ENCODE peak calls at places on chromosomes 1 and 21, in six cellular contexts. One of them, this sample, is unnamed.

GRCh38 chr1:22673486-22674409 is 20.7 kb downstream of the C1QB start:
- DNase-seq in activated gamma-delta T cell treated with anti-CD3 and anti-CD28 coated beads, Interleukin-2, amount 50 U/mL, for 16 hours: no peak
- DNase-seq in anterior cingulate cortex: peak
- DNase-seq in hepatic stellate cell: peak
- DNase-seq in stimulated activated naive B cell treated with anti-CD40 and anti-IgM and Interleukin-4, amounts not matched to agents 10 μg/mL and 1 μg/mL and 100 μg/mL, for 72 hours: no peak
- DNase-seq in amniotic stem cell: no peak
- DNase-seq in this sample: peak

GRCh38 chr1:67052741-67053534 is 1.0 kb downstream of the SLC35D1 start:
- DNase-seq in stimulated activated naive B cell treated with anti-CD40 and anti-IgM and Interleukin-4, amounts not matched to agents 10 μg/mL and 1 μg/mL and 100 μg/mL, for 72 hours: peak
- DNase-seq in amniotic stem cell: no peak
- DNase-seq in anterior cingulate cortex: no peak
- DNase-seq in activated gamma-delta T cell treated with anti-CD3 and anti-CD28 coated beads, Interleukin-2, amount 50 U/mL, for 16 hours: peak
- DNase-seq in hepatic stellate cell: peak
- DNase-seq in this sample: no peak

GRCh38 chr21:37233551-37234146 is 33.5 kb downstream of the VPS26C start:
- DNase-seq in amniotic stem cell: no peak
- DNase-seq in hepatic stellate cell: no peak
- DNase-seq in activated gamma-delta T cell treated with anti-CD3 and anti-CD28 coated beads, Interleukin-2, amount 50 U/mL, for 16 hours: no peak
- DNase-seq in stimulated activated naive B cell treated with anti-CD40 and anti-IgM and Interleukin-4, amounts not matched to agents 10 μg/mL and 1 μg/mL and 100 μg/mL, for 72 hours: no peak
- DNase-seq in anterior cingulate cortex: no peak
- DNase-seq in this sample: no peak

GRCh38 chr1:171441278-171441677 is 44.1 kb upstream of the PRRC2C start:
- DNase-seq in amniotic stem cell: no peak
- DNase-seq in anterior cingulate cortex: no peak
- DNase-seq in stimulated activated naive B cell treated with anti-CD40 and anti-IgM and Interleukin-4, amounts not matched to agents 10 μg/mL and 1 μg/mL and 100 μg/mL, for 72 hours: no peak
- DNase-seq in activated gamma-delta T cell treated with anti-CD3 and anti-CD28 coated beads, Interleukin-2, amount 50 U/mL, for 16 hours: no peak
- DNase-seq in hepatic stellate cell: peak
- DNase-seq in this sample: no peak

GRCh38 chr1:234611153-234611798 is 1.3 kb upstream of the IRF2BP2 start:
- DNase-seq in hepatic stellate cell: no peak
- DNase-seq in amniotic stem cell: peak
- DNase-seq in activated gamma-delta T cell treated with anti-CD3 and anti-CD28 coated beads, Interleukin-2, amount 50 U/mL, for 16 hours: peak
- DNase-seq in anterior cingulate cortex: no peak
- DNase-seq in stimulated activated naive B cell treated with anti-CD40 and anti-IgM and Interleukin-4, amounts not matched to agents 10 μg/mL and 1 μg/mL and 100 μg/mL, for 72 hours: no peak
- DNase-seq in this sample: no peak

GRCh38 chr1:228073061-228073869 is 9.2 kb upstream of the ARF1 start:
- DNase-seq in amniotic stem cell: no peak
- DNase-seq in activated gamma-delta T cell treated with anti-CD3 and anti-CD28 coated beads, Interleukin-2, amount 50 U/mL, for 16 hours: no peak
- DNase-seq in anterior cingulate cortex: no peak
- DNase-seq in hepatic stellate cell: no peak
- DNase-seq in stimulated activated naive B cell treated with anti-CD40 and anti-IgM and Interleukin-4, amounts not matched to agents 10 μg/mL and 1 μg/mL and 100 μg/mL, for 72 hours: no peak
- DNase-seq in this sample: no peak

GRCh38 chr1:43563779-43564616 is 33.3 kb downstream of the PTPRF start:
- DNase-seq in activated gamma-delta T cell treated with anti-CD3 and anti-CD28 coated beads, Interleukin-2, amount 50 U/mL, for 16 hours: no peak
- DNase-seq in stimulated activated naive B cell treated with anti-CD40 and anti-IgM and Interleukin-4, amounts not matched to agents 10 μg/mL and 1 μg/mL and 100 μg/mL, for 72 hours: no peak
- DNase-seq in hepatic stellate cell: no peak
- DNase-seq in anterior cingulate cortex: peak
- DNase-seq in amniotic stem cell: no peak
- DNase-seq in this sample: no peak

GRCh38 chr1:229022595-229023350 is 248.1 kb upstream of the RAB4A start:
- DNase-seq in activated gamma-delta T cell treated with anti-CD3 and anti-CD28 coated beads, Interleukin-2, amount 50 U/mL, for 16 hours: no peak
- DNase-seq in hepatic stellate cell: no peak
- DNase-seq in stimulated activated naive B cell treated with anti-CD40 and anti-IgM and Interleukin-4, amounts not matched to agents 10 μg/mL and 1 μg/mL and 100 μg/mL, for 72 hours: no peak
- DNase-seq in anterior cingulate cortex: peak
- DNase-seq in amniotic stem cell: no peak
- DNase-seq in this sample: no peak

GRCh38 chr1:234986750-234987414 is 141.8 kb downstream of the TOMM20 start:
- DNase-seq in activated gamma-delta T cell treated with anti-CD3 and anti-CD28 coated beads, Interleukin-2, amount 50 U/mL, for 16 hours: no peak
- DNase-seq in anterior cingulate cortex: no peak
- DNase-seq in hepatic stellate cell: no peak
- DNase-seq in amniotic stem cell: no peak
- DNase-seq in stimulated activated naive B cell treated with anti-CD40 and anti-IgM and Interleukin-4, amounts not matched to agents 10 μg/mL and 1 μg/mL and 100 μg/mL, for 72 hours: no peak
- DNase-seq in this sample: no peak

GRCh38 chr1:178886551-178886950 is 15.7 kb upstream of the ANGPTL1 start:
- DNase-seq in amniotic stem cell: no peak
- DNase-seq in anterior cingulate cortex: no peak
- DNase-seq in hepatic stellate cell: no peak
- DNase-seq in activated gamma-delta T cell treated with anti-CD3 and anti-CD28 coated beads, Interleukin-2, amount 50 U/mL, for 16 hours: no peak
- DNase-seq in stimulated activated naive B cell treated with anti-CD40 and anti-IgM and Interleukin-4, amounts not matched to agents 10 μg/mL and 1 μg/mL and 100 μg/mL, for 72 hours: no peak
- DNase-seq in this sample: no peak

GRCh38 chr1:21251773-21252471 is 38.3 kb downstream of the ECE1 start:
- DNase-seq in amniotic stem cell: peak
- DNase-seq in stimulated activated naive B cell treated with anti-CD40 and anti-IgM and Interleukin-4, amounts not matched to agents 10 μg/mL and 1 μg/mL and 100 μg/mL, for 72 hours: no peak
- DNase-seq in anterior cingulate cortex: no peak
- DNase-seq in hepatic stellate cell: peak
- DNase-seq in activated gamma-delta T cell treated with anti-CD3 and anti-CD28 coated beads, Interleukin-2, amount 50 U/mL, for 16 hours: no peak
- DNase-seq in this sample: no peak

GRCh38 chr1:110956586-110956985 is 7.1 kb downstream of the LRIF1 start:
- DNase-seq in anterior cingulate cortex: no peak
- DNase-seq in amniotic stem cell: no peak
- DNase-seq in stimulated activated naive B cell treated with anti-CD40 and anti-IgM and Interleukin-4, amounts not matched to agents 10 μg/mL and 1 μg/mL and 100 μg/mL, for 72 hours: no peak
- DNase-seq in activated gamma-delta T cell treated with anti-CD3 and anti-CD28 coated beads, Interleukin-2, amount 50 U/mL, for 16 hours: no peak
- DNase-seq in hepatic stellate cell: no peak
- DNase-seq in this sample: no peak

GRCh38 chr1:225763815-225764548 is 13.6 kb upstream of the SRP9 start:
- DNase-seq in stimulated activated naive B cell treated with anti-CD40 and anti-IgM and Interleukin-4, amounts not matched to agents 10 μg/mL and 1 μg/mL and 100 μg/mL, for 72 hours: no peak
- DNase-seq in amniotic stem cell: no peak
- DNase-seq in anterior cingulate cortex: no peak
- DNase-seq in hepatic stellate cell: peak
- DNase-seq in activated gamma-delta T cell treated with anti-CD3 and anti-CD28 coated beads, Interleukin-2, amount 50 U/mL, for 16 hours: no peak
- DNase-seq in this sample: no peak

GRCh38 chr1:108617724-108618056 is 43.2 kb downstream of the HENMT1 start:
- DNase-seq in hepatic stellate cell: no peak
- DNase-seq in amniotic stem cell: no peak
- DNase-seq in stimulated activated naive B cell treated with anti-CD40 and anti-IgM and Interleukin-4, amounts not matched to agents 10 μg/mL and 1 μg/mL and 100 μg/mL, for 72 hours: no peak
- DNase-seq in anterior cingulate cortex: no peak
- DNase-seq in activated gamma-delta T cell treated with anti-CD3 and anti-CD28 coated beads, Interleukin-2, amount 50 U/mL, for 16 hours: no peak
- DNase-seq in this sample: no peak

GRCh38 chr21:15097580-15097979 is 32.8 kb upstream of the NRIP1 start:
- DNase-seq in anterior cingulate cortex: no peak
- DNase-seq in stimulated activated naive B cell treated with anti-CD40 and anti-IgM and Interleukin-4, amounts not matched to agents 10 μg/mL and 1 μg/mL and 100 μg/mL, for 72 hours: no peak
- DNase-seq in hepatic stellate cell: no peak
- DNase-seq in amniotic stem cell: no peak
- DNase-seq in activated gamma-delta T cell treated with anti-CD3 and anti-CD28 coated beads, Interleukin-2, amount 50 U/mL, for 16 hours: no peak
- DNase-seq in this sample: no peak

GRCh38 chr1:6588893-6589481 is 9.2 kb downstream of the ZBTB48 start:
- DNase-seq in hepatic stellate cell: no peak
- DNase-seq in activated gamma-delta T cell treated with anti-CD3 and anti-CD28 coated beads, Interleukin-2, amount 50 U/mL, for 16 hours: no peak
- DNase-seq in stimulated activated naive B cell treated with anti-CD40 and anti-IgM and Interleukin-4, amounts not matched to agents 10 μg/mL and 1 μg/mL and 100 μg/mL, for 72 hours: no peak
- DNase-seq in amniotic stem cell: no peak
- DNase-seq in anterior cingulate cortex: no peak
- DNase-seq in this sample: no peak

GRCh38 chr1:225735252-225736149 is 42.1 kb upstream of the SRP9 start:
- DNase-seq in hepatic stellate cell: peak
- DNase-seq in amniotic stem cell: peak
- DNase-seq in stimulated activated naive B cell treated with anti-CD40 and anti-IgM and Interleukin-4, amounts not matched to agents 10 μg/mL and 1 μg/mL and 100 μg/mL, for 72 hours: no peak
- DNase-seq in activated gamma-delta T cell treated with anti-CD3 and anti-CD28 coated beads, Interleukin-2, amount 50 U/mL, for 16 hours: no peak
- DNase-seq in anterior cingulate cortex: peak
- DNase-seq in this sample: no peak

GRCh38 chr1:180842052-180842451 is 70.6 kb upstream of the KIAA1614 start:
- DNase-seq in stimulated activated naive B cell treated with anti-CD40 and anti-IgM and Interleukin-4, amounts not matched to agents 10 μg/mL and 1 μg/mL and 100 μg/mL, for 72 hours: no peak
- DNase-seq in amniotic stem cell: peak
- DNase-seq in hepatic stellate cell: peak
- DNase-seq in anterior cingulate cortex: no peak
- DNase-seq in activated gamma-delta T cell treated with anti-CD3 and anti-CD28 coated beads, Interleukin-2, amount 50 U/mL, for 16 hours: no peak
- DNase-seq in this sample: no peak

This sample was measured in hypothalamus.